ENCODE peak calls at places on chromosomes 11 and 22, in ten cellular contexts. L, N, P, V, T, C, J, X, D and K are unnamed samples.
A peak's percentile ranks its signal among the peaks of the same experiment; 100 is the strongest.

GRCh38 chr11:92455221-92455790 is 230.7 kb downstream of the FAT3 start:
- DNase-seq in L (no peak), N (no peak), P (no peak), V (no peak), T (no peak), C (no peak), J (no peak), X (no peak), D (no peak), K (no peak)

GRCh38 chr22:29580200-29580810 is 608 bp downstream of the NIPSNAP1 start:
- DNase-seq in L (peak; percentile 33), N (peak; percentile 17), P (no peak), V (no peak), T (no peak), C (peak; percentile 21), J (no peak), X (no peak), D (no peak), K (no peak)

GRCh38 chr11:15341587-15341986 is 226.9 kb downstream of the INSC start:
- DNase-seq in L (no peak), N (no peak), P (no peak), V (no peak), T (no peak), C (no peak), J (no peak), X (no peak), D (no peak), K (no peak)

GRCh38 chr11:66289548-66290331 is 797 bp upstream of the YIF1A start:
- DNase-seq in L (peak; percentile 78), N (peak; percentile 82), P (peak; percentile 86), V (peak; percentile 57), T (no peak), C (peak; percentile 81), J (peak; percentile 54), X (no peak), D (no peak), K (peak; percentile 56)

GRCh38 chr22:46971141-46971775 is 208.8 kb downstream of the TBC1D22A start:
- DNase-seq in L (no peak), N (peak; percentile 68), P (no peak), V (no peak), T (no peak), C (no peak), J (no peak), X (peak; percentile 65), D (no peak), K (no peak)

GRCh38 chr11:110076388-110076965 is 16.7 kb upstream of the ZC3H12C start:
- DNase-seq in L (peak; percentile 68), N (no peak), P (peak; percentile 33), V (no peak), T (no peak), C (no peak), J (no peak), X (no peak), D (no peak), K (no peak)

GRCh38 chr11:125398475-125398874 is 97.6 kb downstream of the FEZ1 start:
- DNase-seq in L (no peak), N (no peak), P (no peak), V (no peak), T (no peak), C (no peak), J (no peak), X (peak; percentile 4), D (no peak), K (no peak)

GRCh38 chr22:46693634-46694422 is 44.2 kb downstream of the CERK start:
- DNase-seq in L (no peak), N (no peak), P (no peak), V (no peak), T (no peak), C (peak; percentile 42), J (no peak), X (no peak), D (no peak), K (no peak)

GRCh38 chr22:48700566-48701295 is 1126.9 kb downstream of the BRD1 start:
- DNase-seq in L (no peak), N (no peak), P (no peak), V (no peak), T (no peak), C (no peak), J (no peak), X (peak; percentile 55), D (no peak), K (no peak)
- H3K9me3 ChIP-seq in L (no peaks in the 10 kb centered on the region), N (no peaks in the 10 kb centered on the region), P (no peaks in the 10 kb centered on the region), V (no peaks in the 10 kb centered on the region), T (no peaks in the 10 kb centered on the region), C (no peaks in the 10 kb centered on the region), J (no peaks in the 10 kb centered on the region), X (no peaks in the 10 kb centered on the region), D (no peaks in the 10 kb centered on the region), K (no peaks in the 10 kb centered on the region)

GRCh38 chr22:18954333-18954732 is 18.2 kb upstream of the PRODH start:
- DNase-seq in L (peak; percentile 57), N (peak; percentile 76), P (peak; percentile 71), V (peak; percentile 32), T (peak; percentile 52), C (peak; percentile 57), J (peak; percentile 64), X (peak; percentile 90), D (peak; percentile 42), K (no peak)

GRCh38 chr22:18955696-18956095 is 19.6 kb upstream of the PRODH start:
- DNase-seq in L (no peak), N (no peak), P (no peak), V (no peak), T (no peak), C (no peak), J (no peak), X (peak; percentile 38), D (no peak), K (no peak)

GRCh38 chr22:18952022-18952421 is 15.9 kb upstream of the PRODH start:
- DNase-seq in L (no peak), N (no peak), P (no peak), V (no peak), T (no peak), C (no peak), J (no peak), X (peak; percentile 32), D (peak; percentile 4), K (no peak)

GRCh38 chr22:18950141-18950540 is 14.0 kb upstream of the PRODH start:
- DNase-seq in L (no peak), N (no peak), P (no peak), V (no peak), T (no peak), C (no peak), J (no peak), X (no peak), D (no peak), K (no peak)

GRCh38 chr22:18954941-18955571 is 19.0 kb upstream of the PRODH start:
- DNase-seq in L (no peak), N (no peak), P (no peak), V (no peak), T (no peak), C (no peak), J (no peak), X (peak; percentile 66), D (no peak), K (no peak)
- H3K9me3 ChIP-seq in L (no peaks in the 10 kb centered on the region), N (no peaks in the 10 kb centered on the region), P (no peaks in the 10 kb centered on the region), V (no peaks in the 10 kb centered on the region), T (no peaks in the 10 kb centered on the region), C (no peaks in the 10 kb centered on the region), J (no peaks in the 10 kb centered on the region), X (no peaks in the 10 kb centered on the region), D (no peaks in the 10 kb centered on the region), K (no peaks in the 10 kb centered on the region)

DNA sequence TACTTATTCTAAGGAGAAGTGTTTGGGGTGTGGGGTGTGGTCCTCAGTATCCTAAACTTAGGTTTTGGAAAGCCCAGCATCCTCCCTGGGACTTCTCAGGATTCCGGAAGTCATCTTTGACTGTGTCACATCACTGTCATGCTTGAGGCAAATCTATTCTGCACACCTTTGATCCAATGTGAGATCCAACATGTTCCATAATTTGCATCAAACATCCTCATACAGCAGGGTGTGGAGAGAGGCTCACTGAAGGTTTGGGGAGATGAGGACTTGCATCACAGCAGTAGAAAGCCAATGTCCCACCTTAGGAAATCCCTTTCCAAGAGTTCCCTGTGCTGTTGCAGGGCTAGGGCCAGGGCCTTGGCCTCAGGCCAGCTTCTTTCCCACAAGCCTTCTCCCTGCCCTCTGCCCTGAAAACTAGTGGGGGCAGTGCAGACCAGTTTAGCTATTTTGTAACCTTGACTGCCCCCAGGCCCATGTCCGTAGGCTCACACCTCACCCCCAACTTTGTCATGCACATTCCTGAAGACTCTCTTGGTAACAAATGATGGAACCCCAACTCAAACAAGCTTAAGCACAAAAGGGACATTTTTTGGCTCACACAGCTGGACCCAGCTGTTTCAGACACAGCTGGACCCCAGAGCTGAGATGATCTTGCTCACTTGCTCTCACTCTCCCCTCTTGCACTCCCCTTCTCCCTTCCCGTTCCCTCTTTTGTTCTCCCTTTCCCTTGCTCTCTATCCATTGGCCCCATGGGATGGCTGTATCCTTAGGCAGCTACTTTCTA is 46.7 kb downstream of the KCNQ1OT1 start:
- DNase-seq in L (no peak), N (no peak), P (no peak), V (no peak), T (no peak), C (no peak), J (no peak), X (no peak), D (peak; percentile 23), K (no peak)
- H3K9me3 ChIP-seq in L (peaks cover 26% of the 10 kb centered on the region), N (no peaks in the 10 kb centered on the region), P (peaks cover 4% of the 10 kb centered on the region), V (peaks cover 12% of the 10 kb centered on the region), T (peaks cover 99% of the 10 kb centered on the region), C (peaks cover 23% of the 10 kb centered on the region), J (peaks cover 5% of the 10 kb centered on the region), X (peaks cover 61% of the 10 kb centered on the region), D (no peaks in the 10 kb centered on the region), K (no peaks in the 10 kb centered on the region)

GRCh38 chr22:44569516-44569915 is 71.5 kb upstream of the RTL6 start:
- DNase-seq in L (no peak), N (no peak), P (no peak), V (no peak), T (no peak), C (no peak), J (no peak), X (no peak), D (no peak), K (no peak)

GRCh38 chr22:44566911-44567310 is 68.9 kb upstream of the RTL6 start:
- DNase-seq in L (no peak), N (no peak), P (no peak), V (no peak), T (no peak), C (no peak), J (no peak), X (no peak), D (no peak), K (no peak)

GRCh38 chr22:44571566-44572413 is 73.8 kb upstream of the RTL6 start:
- DNase-seq in L (no peak), N (no peak), P (no peak), V (no peak), T (no peak), C (no peak), J (no peak), X (no peak), D (no peak), K (no peak)

GRCh38 chr22:44570476-44571445 is 72.7 kb upstream of the RTL6 start:
- DNase-seq in L (no peak), N (no peak), P (no peak), V (no peak), T (no peak), C (no peak), J (no peak), X (no peak), D (no peak), K (no peak)

DNA sequence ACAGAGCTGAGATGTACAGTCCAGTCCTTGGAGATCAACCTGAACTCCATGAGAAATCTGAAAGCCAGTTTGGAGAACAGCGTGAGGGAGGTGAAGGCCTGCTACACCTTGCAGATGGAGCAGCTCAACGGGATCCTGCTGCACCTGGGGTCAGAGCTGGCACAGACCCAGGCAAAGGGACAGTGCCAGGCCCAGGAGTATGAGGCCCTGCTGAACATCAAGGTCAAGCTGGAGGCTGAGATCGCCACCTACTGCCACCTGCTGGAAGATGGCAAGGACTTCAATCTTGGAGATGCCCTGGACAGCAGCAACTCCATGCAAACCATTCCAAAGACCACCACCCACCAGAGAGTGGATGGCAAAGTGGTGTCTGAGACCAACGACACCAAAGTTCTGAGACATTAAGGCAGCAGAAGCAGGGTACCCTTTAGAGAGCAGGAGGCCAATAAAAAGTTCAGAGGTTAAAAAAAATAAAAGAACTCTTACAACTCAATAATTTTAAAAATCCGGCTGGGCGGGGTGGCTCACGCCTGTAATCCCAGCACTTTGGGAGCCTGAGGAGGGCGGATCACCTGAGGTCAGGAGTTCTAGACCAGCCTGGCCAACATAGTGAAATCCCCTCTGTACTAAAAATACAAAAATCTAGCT is 69.9 kb upstream of the RTL6 start:
- DNase-seq in L (peak; percentile 65), N (peak; percentile 56), P (peak; percentile 52), V (peak; percentile 25), T (peak; percentile 46), C (peak; percentile 66), J (no peak), X (no peak), D (no peak), K (peak; percentile 15)
- H3K9me3 ChIP-seq in L (no peaks in the 10 kb centered on the region), N (no peaks in the 10 kb centered on the region), P (no peaks in the 10 kb centered on the region), V (no peaks in the 10 kb centered on the region), T (peaks cover 9% of the 10 kb centered on the region), C (no peaks in the 10 kb centered on the region), J (no peaks in the 10 kb centered on the region), X (peaks cover 9% of the 10 kb centered on the region), D (no peaks in the 10 kb centered on the region), K (no peaks in the 10 kb centered on the region)